ENCODE peak calls at places on chromosome 11, in six cellular contexts. Z is colonic mucosa, P is stomach, L is neural progenitor cell, J is WTC11, C is heart right ventricle. I is an unnamed sample.

GRCh38 chr11:12827929-12828812 is 153.9 kb downstream of the TEAD1 start:
- DNase-seq in Z (peak), P (peak), L (peak), J (no peak), C (peak), I (peak)

GRCh38 chr11:70627219-70627618 is 228.9 kb downstream of the CTTN start:
- DNase-seq in Z (peak), P (no peak), L (no peak), J (no peak), C (no peak), I (no peak)

GRCh38 chr11:86218125-86219081 is 26.1 kb upstream of the EED start:
- DNase-seq in Z (peak), P (peak), L (peak), J (peak), C (peak), I (peak)

GRCh38 chr11:129881570-129882170 is 13.7 kb downstream of the NFRKB start:
- DNase-seq in Z (peak), P (peak), L (peak), J (peak), C (no peak), I (peak)

GRCh38 chr11:29913352-29913751 is 103.5 kb downstream of the KCNA4 start:
- DNase-seq in Z (no peak), P (no peak), L (no peak), J (no peak), C (no peak), I (no peak)

GRCh38 chr11:17574141-17574798 is 27.2 kb downstream of the OTOG start:
- DNase-seq in Z (peak), P (no peak), L (no peak), J (peak), C (no peak), I (no peak)

GRCh38 chr11:100980156-100980555 is 149.5 kb downstream of the PGR start:
- DNase-seq in Z (no peak), P (no peak), L (peak), J (no peak), C (no peak), I (no peak)

GRCh38 chr11:61881397-61881796 is 9.9 kb downstream of the FADS3 start:
- DNase-seq in Z (no peak), P (no peak), L (peak), J (no peak), C (peak), I (no peak)

GRCh38 chr11:71339178-71339881 is 87.0 kb upstream of the SHANK2 start:
- DNase-seq in Z (no peak), P (peak), L (no peak), J (no peak), C (no peak), I (no peak)

GRCh38 chr11:19811391-19811790 is 98.8 kb downstream of the NAV2 start:
- DNase-seq in Z (no peak), P (no peak), L (no peak), J (no peak), C (no peak), I (no peak)

GRCh38 chr11:65973439-65974110 is 12.0 kb downstream of the SART1 start:
- DNase-seq in Z (no peak), P (no peak), L (no peak), J (no peak), C (no peak), I (no peak)

GRCh38 chr11:121741316-121741715 is 288.5 kb upstream of the SORL1-AS1 start:
- DNase-seq in Z (no peak), P (no peak), L (no peak), J (no peak), C (no peak), I (no peak)

GRCh38 chr11:10314199-10315072 is 9.6 kb downstream of the ADM start:
- DNase-seq in Z (no peak), P (no peak), L (peak), J (no peak), C (peak), I (peak)

GRCh38 chr11:64742087-64742939 is 1.6 kb downstream of the RASGRP2 start:
- DNase-seq in Z (no peak), P (no peak), L (peak), J (peak), C (peak), I (peak)

GRCh38 chr11:74532496-74533246 is 39.1 kb upstream of the LIPT2 start:
- DNase-seq in Z (peak), P (no peak), L (no peak), J (no peak), C (no peak), I (no peak)

GRCh38 chr11:34865261-34865660 is 50.9 kb downstream of the APIP start:
- DNase-seq in Z (no peak), P (no peak), L (no peak), J (no peak), C (no peak), I (no peak)

GRCh38 chr11:83998921-83999320 is 712.8 kb upstream of the CCDC90B start:
- DNase-seq in Z (no peak), P (no peak), L (no peak), J (no peak), C (no peak), I (no peak)

GRCh38 chr11:61585115-61585514 is 4.2 kb upstream of the SYT7 start:
- DNase-seq in Z (no peak), P (no peak), L (no peak), J (no peak), C (no peak), I (no peak)

GRCh38 chr11:12165237-12165875 is 55.0 kb downstream of the MICAL2 start:
- DNase-seq in Z (no peak), P (no peak), L (no peak), J (no peak), C (no peak), I (no peak)

DNA sequence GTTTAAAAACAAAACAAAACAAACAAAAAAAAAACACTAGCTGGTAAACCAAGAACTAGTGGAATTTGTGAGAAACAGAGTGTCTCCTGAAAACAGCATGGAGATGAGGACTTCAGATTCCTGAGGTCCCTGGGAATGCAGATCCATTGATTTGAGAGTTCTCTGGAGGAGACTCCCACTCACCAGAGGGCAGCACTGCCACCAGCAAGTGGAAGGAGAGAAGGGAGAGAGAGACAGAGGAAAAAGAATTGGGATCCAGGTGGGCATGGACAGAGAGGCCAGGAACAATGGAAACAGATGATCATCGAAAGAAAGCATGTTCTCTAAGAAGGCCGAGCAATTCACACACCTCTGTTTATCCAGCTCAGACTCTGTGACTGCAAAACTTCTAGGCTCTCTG is 31.8 kb downstream of the ETS1 start:
- DNase-seq in Z (no peak), P (no peak), L (peak), J (peak), C (no peak), I (no peak)
- TF ChIP-seq CTCF in Z (no peak), P (no peak), L (peak), J (no peak), C (peak), I (no peak)

DNA sequence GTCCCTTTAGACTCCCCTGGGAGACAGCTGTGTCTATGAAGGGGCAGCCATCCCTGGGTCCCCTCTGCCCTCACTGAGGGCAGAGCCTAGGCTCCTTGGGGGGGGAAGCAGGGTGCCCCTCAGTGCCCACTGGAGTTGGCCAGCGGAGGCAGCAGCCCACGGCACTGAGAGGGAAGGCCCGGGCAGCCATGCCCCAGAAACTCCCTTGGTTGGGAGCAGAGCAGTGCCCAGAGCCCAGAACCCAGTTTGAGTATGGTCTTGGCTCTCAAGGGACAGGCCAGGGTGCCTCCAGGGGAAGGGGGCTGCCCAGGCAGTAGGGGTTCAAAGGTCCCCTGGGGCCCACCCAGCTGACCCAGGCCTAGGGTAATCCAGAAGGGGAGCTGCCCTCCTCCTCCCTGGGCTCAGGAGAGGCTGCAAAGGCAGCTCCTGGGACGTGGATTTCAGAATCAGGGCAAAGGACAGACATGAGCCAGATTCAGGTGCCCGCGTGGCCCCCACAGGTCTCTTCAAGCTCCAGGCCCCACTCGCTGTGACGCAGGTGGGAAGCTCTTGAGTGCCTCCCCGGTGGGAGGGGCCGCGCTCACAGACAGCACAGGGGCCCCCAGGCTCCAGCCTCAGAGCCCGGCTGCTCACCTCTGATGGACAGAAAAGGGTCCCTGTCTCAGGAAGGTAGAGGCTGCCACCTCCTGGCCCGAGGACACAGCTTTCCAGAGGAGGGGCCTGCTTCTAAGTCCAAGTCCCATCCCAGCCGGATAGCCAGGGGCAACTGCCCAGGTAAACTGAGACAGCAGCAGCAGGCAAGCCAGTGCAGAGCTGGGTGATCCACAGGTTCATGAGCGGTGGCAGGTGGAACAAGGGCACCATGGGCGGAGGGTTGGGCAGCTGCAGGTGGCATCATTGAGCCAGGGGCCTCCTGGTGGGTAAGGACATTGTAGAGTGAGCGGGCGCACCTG is 2.6 kb downstream of the C11orf21 start:
- DNase-seq in Z (peak), P (peak), L (peak), J (peak), C (no peak), I (peak)
- TF ChIP-seq CTCF in Z (peak), P (no peak), L (peak), J (no peak), C (peak), I (no peak)

GRCh38 chr11:27721505-27722116 is 21.4 kb upstream of the BDNF start:
- DNase-seq in Z (no peak), P (no peak), L (peak), J (no peak), C (no peak), I (no peak)
- TF ChIP-seq CTCF in Z (no peak), P (no peak), L (no peak), J (no peak), C (no peak), I (no peak)

DNA sequence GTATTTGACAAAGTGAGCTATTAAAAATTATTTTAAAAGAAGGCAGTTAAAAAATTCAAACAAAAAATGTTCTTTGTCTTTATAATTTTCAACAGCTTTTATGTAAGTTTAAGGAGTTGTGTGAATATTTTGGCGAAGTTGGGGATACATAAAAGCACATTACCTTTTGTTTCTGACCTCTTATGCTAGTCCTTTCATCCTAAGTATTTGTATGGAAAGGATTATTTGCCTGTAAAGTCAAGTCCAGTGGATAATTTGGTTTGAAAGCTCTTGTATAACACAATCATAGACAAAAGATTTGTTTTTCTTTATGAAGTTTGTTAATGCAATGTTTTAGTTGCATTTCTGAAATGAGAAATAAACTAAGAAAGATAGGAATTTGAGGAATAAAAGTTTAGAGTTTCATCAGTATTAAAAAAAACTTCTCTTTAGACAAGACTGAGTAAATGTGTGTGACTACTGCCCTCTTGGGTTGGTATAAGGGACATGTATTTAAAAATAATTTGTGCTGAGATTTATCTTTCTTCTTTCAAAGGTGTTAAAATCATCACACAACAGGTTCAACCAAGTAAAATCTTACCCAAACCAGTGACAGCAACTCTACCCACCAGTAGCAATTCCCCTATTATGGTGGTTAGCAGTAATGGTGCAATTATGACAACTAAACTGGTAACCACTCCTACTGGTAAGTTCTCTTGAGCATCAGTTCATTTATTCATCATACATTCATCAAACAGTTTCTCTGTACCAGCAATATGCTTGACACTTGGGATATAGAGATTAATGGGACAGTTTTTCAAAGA is 68.2 kb downstream of the EMSY start:
- DNase-seq in Z (no peak), P (no peak), L (peak), J (no peak), C (no peak), I (no peak)
- TF ChIP-seq CTCF in Z (peak), P (no peak), L (peak), J (no peak), C (peak), I (no peak)

GRCh38 chr11:57116654-57117053 is 65.1 kb upstream of the LRRC55 start:
- DNase-seq in Z (peak), P (peak), L (peak), J (peak), C (peak), I (peak)
- TF ChIP-seq CTCF in Z (peak), P (peak), L (peak), J (no peak), C (peak), I (peak)

GRCh38 chr11:28529540-28530410 is 421.6 kb downstream of the METTL15 start:
- DNase-seq in Z (no peak), P (no peak), L (peak), J (no peak), C (no peak), I (peak)
- TF ChIP-seq CTCF in Z (no peak), P (peak), L (peak), J (peak), C (peak), I (no peak)

GRCh38 chr11:68753300-68753699 is 2.0 kb upstream of the TESMIN start:
- DNase-seq in Z (no peak), P (no peak), L (no peak), J (no peak), C (no peak), I (no peak)
- TF ChIP-seq CTCF in Z (no peak), P (no peak), L (no peak), J (no peak), C (no peak), I (no peak)

GRCh38 chr11:43644626-43645299 is 35.8 kb upstream of the HSD17B12 start:
- DNase-seq in Z (no peak), P (no peak), L (no peak), J (no peak), C (no peak), I (peak)

GRCh38 chr11:43648888-43649287 is 31.6 kb upstream of the HSD17B12 start:
- DNase-seq in Z (no peak), P (no peak), L (no peak), J (no peak), C (no peak), I (no peak)

GRCh38 chr11:43649921-43650320 is 30.6 kb upstream of the HSD17B12 start:
- DNase-seq in Z (no peak), P (no peak), L (no peak), J (no peak), C (no peak), I (no peak)

GRCh38 chr11:43646767-43647166 is 33.8 kb upstream of the HSD17B12 start:
- DNase-seq in Z (no peak), P (no peak), L (no peak), J (no peak), C (no peak), I (no peak)

GRCh38 chr11:43649501-43649900 is 31.0 kb upstream of the HSD17B12 start:
- DNase-seq in Z (no peak), P (no peak), L (no peak), J (no peak), C (no peak), I (no peak)
- TF ChIP-seq CTCF in Z (no peak), P (no peak), L (no peak), J (no peak), C (no peak), I (no peak)

GRCh38 chr11:132115454-132115853 is 745.0 kb downstream of the NTM start:
- DNase-seq in Z (no peak), P (no peak), L (no peak), J (no peak), C (no peak), I (no peak)
- TF ChIP-seq CTCF in Z (no peak), P (no peak), L (no peak), J (no peak), C (no peak), I (no peak)